ENCODE peak calls at places on chromosomes 2 and 18, in four cellular contexts. U is right lobe of liver, N is MG63, L is ovary. R is an unnamed sample. For H3K9me3, the result is how much of the 10 kb centered on the place peaks cover.

GRCh38 chr2:176391020-176391419 is 121.8 kb downstream of the MTX2 start:
- DNase-seq in U (no peak), L (no peak), N (no peak), R (no peak)

GRCh38 chr2:119421731-119422130 is 9.9 kb upstream of the TMEM37 start:
- DNase-seq in U (no peak), N (no peak), L (no peak), R (no peak)

GRCh38 chr2:63899639-63900038 is 57.9 kb downstream of the UGP2 start:
- DNase-seq in U (no peak), N (no peak), L (no peak), R (no peak)

GRCh38 chr2:39741871-39742270 is 37.2 kb downstream of the THUMPD2 start:
- DNase-seq in N (no peak), L (no peak), U (no peak), R (no peak)

GRCh38 chr2:224561234-224562005 is 23.7 kb downstream of the CUL3 start:
- DNase-seq in U (no peak), N (no peak), L (no peak), R (no peak)

GRCh38 chr18:9735238-9735637 is 27.1 kb downstream of the RAB31 start:
- DNase-seq in N (no peak), L (no peak), U (peak), R (peak)

GRCh38 chr2:55051026-55051866 is 995 bp upstream of the RTN4 start:
- DNase-seq in U (no peak), N (peak), L (peak), R (peak)

GRCh38 chr2:180524458-180524857 is 455.9 kb upstream of the UBE2E3 start:
- DNase-seq in L (no peak), N (peak), U (no peak), R (no peak)

GRCh38 chr2:69980408-69980807 is 19.0 kb upstream of the ASPRV1 start:
- DNase-seq in N (no peak), U (no peak), L (no peak), R (no peak)

GRCh38 chr2:189175869-189176431 is 3.6 kb downstream of the COL5A2 start:
- DNase-seq in L (no peak), N (no peak), U (no peak), R (no peak)

GRCh38 chr2:170165129-170165528 is 12.8 kb upstream of the MYO3B start:
- DNase-seq in N (no peak), L (no peak), U (no peak), R (no peak)

GRCh38 chr2:143617803-143618415 is 488.7 kb downstream of the ARHGAP15 start:
- DNase-seq in N (no peak), U (no peak), L (no peak), R (no peak)

GRCh38 chr2:241300000-241300399 is 15.5 kb downstream of the HDLBP start:
- DNase-seq in N (no peak), U (no peak), L (no peak), R (no peak)

GRCh38 chr2:118830121-118830520 is 17.3 kb downstream of the EN1 start:
- DNase-seq in N (no peak), U (no peak), L (no peak), R (no peak)

GRCh38 chr2:102051659-102052366 is 60.1 kb downstream of the IL1R2 start:
- DNase-seq in L (no peak), U (no peak), N (peak), R (no peak)

GRCh38 chr2:65064728-65065552 is 8.7 kb downstream of the CEP68 start:
- DNase-seq in L (peak), U (no peak), N (peak), R (peak)

GRCh38 chr2:2159336-2159735 is 171.7 kb downstream of the MYT1L start:
- DNase-seq in L (no peak), N (no peak), U (no peak), R (no peak)

GRCh38 chr2:2158176-2158826 is 172.8 kb downstream of the MYT1L start:
- DNase-seq in L (no peak), N (no peak), U (no peak), R (no peak)

GRCh38 chr2:2158915-2159314 is 172.2 kb downstream of the MYT1L start:
- DNase-seq in L (no peak), U (no peak), N (no peak), R (no peak)

GRCh38 chr2:2156881-2157280 is 174.2 kb downstream of the MYT1L start:
- DNase-seq in L (no peak), N (no peak), U (no peak), R (no peak)

DNA sequence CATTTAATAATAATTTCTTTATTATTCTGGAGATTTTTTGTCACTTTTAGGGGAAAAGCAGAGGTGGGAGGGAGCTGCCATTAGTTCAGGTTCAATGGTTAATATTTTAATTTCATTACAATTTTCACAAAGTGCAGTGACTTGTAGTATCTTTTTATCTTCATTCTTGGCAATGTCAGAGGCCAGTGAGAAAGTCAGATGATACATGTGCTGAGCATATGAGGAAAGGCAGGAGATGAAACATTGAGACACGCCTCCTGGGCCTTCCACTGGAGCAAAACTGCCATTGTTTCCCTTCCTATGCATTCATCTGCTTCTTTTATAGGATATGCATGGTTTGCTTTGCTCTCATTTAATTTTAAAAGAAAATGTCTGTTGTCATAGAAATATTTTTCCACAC is 173.7 kb downstream of the MYT1L start:
- DNase-seq in L (no peak), U (no peak), N (no peak), R (no peak)
- H3K9me3 ChIP-seq in L (under half), U (under half), N (under half), R (under half)

GRCh38 chr2:168500516-168500915 is 44.4 kb downstream of the CERS6 start:
- DNase-seq in U (no peak), N (no peak), L (no peak), R (no peak)

GRCh38 chr2:168504323-168504722 is 48.3 kb downstream of the CERS6 start:
- DNase-seq in L (no peak), U (no peak), N (no peak), R (no peak)

GRCh38 chr2:168499500-168499899 is 43.4 kb downstream of the CERS6 start:
- DNase-seq in L (no peak), N (no peak), U (no peak), R (no peak)

GRCh38 chr2:168501456-168502065 is 45.5 kb downstream of the CERS6 start:
- DNase-seq in U (no peak), N (no peak), L (no peak), R (no peak)
- H3K9me3 ChIP-seq in U (under half), N (under half), L (under half), R (under half)

DNA sequence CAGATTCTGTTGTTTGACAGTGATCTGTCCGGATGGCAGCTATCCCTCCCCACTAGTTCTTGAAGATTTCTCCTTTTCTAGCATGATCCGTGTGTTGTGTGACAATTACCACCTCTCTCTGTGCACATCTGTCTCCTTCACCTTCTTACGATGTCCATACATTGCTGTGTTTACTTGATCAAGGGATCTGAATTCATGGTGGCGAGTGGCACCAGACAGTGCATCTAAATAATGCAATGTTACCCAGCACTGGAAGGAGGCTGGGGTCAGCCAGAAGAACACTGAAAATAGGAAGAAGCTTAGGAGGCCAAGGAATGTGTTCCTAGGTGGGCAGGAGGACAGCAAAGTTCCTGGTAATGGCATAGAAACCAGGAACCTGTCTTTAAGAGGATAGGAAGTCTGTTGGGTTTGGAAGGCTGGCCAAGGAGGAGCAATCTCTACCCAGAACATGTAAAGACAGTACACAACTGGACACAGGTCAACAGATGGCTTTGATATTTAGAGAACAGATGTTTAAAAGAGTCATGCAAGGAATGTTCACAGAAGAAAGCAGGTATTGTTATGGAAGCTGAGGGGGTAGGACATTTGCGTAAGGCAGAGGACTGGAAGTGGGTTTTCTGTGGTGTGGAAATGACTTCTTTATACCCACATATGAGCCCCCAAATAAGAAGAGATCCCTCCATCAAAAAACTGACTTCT is 126.4 kb downstream of the HRH4 start:
- DNase-seq in U (no peak), N (no peak), L (no peak), R (no peak)
- H3K9me3 ChIP-seq in U (under half), N (under half), L (under half), R (under half)

DNA sequence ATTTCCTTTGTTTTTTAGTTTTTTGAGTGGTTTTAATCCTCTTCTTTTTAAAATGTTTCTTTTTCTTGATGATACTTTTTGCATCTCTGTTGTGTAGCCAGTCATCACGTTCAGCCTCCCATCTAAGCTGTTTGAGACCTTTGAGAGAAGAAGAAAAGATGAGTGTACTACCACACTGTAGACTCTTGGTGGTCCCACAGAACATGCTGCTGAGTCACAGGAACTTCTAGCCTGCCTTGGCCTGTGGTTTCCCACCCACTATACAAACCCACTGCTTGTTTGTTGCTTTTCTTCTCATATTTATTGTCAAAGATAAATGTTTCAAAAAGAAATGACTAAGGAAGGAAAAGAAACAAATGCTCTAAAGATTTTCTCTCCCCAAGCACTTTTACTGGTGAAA is 5.5 kb downstream of the CEBPZOS start:
- DNase-seq in U (no peak), N (no peak), L (no peak), R (no peak)
- H3K9me3 ChIP-seq in U (under half), N (under half), L (under half), R (under half)

DNA sequence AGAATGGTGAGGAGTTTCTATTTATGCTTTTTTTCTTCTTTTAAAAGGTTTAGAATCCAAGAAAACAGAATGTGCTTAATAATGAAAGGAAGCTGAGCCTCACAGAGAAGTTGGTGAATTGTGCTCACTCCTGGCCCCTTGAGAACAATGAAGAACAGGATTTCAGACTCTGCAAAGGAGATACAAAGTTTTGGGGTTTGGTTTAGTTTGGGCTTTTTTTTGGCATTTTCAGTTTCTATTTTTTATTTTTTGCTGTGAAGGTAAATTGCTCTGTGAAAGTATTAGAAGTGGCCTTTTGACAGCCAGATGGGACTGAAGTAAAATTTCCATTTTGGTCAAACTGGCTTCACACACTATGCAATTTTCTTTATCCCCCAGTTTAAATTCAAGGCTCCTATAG is 247.3 kb upstream of the GYPC start:
- DNase-seq in L (no peak), N (no peak), U (no peak), R (no peak)
- H3K9me3 ChIP-seq in L (under half), N (under half), U (under half), R (under half)

DNA sequence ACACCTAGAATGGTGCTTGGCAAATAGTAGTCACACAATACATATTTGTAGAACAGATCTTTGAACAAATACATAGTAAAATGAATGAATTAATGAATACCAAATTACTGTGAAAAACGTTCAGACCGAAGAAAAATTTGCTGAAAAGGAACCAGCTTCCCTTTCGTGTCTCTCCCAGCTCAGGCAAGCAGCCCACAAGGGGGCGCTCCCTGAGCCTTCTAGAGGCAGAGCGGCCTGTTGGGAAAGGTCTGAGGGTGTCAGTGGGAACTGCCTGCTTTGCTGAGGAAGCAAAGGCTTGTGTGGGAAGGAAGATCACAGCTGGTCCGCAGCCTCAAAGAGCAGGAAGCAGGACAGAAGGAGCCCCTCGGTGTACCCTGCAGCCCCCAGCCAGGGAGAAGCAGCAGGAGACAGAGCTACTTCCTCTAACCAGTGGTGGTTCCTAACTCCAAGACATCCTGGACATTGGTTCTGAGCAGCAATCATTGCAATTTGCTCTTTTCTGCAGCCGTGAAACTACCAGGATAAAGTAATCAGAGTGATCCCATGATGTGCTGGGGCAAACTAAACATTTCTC is 231.1 kb downstream of the ANKRD30B start:
- DNase-seq in N (peak), L (no peak), U (no peak), R (peak)
- H3K9me3 ChIP-seq in N (under half), L (under half), U (under half), R (under half)

GRCh38 chr2:31696068-31696467 is 115.3 kb upstream of the SRD5A2 start:
- DNase-seq in N (no peak), L (no peak), U (no peak), R (no peak)
- H3K9me3 ChIP-seq in N (under half), L (under half), U (under half), R (half or more)

DNA sequence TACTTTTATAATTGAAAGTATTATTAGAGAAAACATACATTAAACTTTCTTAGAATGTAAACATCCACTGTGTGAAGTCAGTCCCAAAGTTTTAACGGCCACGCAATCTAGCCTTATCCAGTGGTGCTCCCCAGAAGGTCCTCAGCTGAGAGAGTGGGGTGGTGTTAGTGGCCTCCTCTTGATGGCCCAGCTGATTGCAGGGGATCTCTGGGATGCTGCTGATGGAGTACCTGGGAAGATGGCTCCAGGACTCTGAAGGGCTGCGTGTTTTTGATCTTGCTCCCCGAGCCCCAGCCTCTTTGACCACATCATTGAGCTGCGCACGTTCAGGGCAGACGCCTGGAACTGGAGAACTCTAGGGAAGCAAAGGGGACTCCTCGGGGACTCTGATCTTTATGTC is 181.4 kb downstream of the FAM210A start:
- DNase-seq in U (no peak), L (no peak), N (no peak), R (peak)
- H3K9me3 ChIP-seq in U (under half), L (under half), N (under half), R (under half)

DNA sequence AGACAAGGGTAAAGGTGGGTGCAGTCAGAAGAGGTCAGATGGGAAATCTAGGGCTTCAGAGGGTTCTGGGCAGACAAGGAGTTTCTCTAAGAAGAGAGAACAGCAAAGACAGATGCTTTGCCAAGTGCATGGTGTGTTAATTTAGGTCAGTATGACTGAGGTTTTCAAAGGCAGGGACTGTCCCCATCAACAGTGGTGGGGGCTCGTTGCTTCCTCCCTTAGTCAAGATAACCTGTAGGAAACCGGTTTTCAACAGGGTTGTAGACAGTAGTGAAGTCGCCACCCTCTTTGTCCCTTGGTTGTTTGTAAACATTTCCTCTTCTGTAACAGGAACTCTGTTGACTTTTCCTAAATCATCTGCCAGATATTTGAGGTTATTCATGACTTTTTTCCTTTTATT is 11.6 kb downstream of the RAB12 start:
- DNase-seq in N (no peak), L (no peak), U (no peak), R (no peak)
- H3K9me3 ChIP-seq in N (under half), L (under half), U (under half), R (under half)

GRCh38 chr2:197669077-197669476 is 6.3 kb downstream of the RFTN2 start:
- DNase-seq in L (no peak), N (no peak), U (no peak), R (no peak)

GRCh38 chr2:197661626-197662025 is 13.8 kb downstream of the RFTN2 start:
- DNase-seq in N (no peak), U (no peak), L (no peak), R (no peak)

GRCh38 chr2:197668296-197668695 is 7.1 kb downstream of the RFTN2 start:
- DNase-seq in L (no peak), N (no peak), U (no peak), R (no peak)

DNA sequence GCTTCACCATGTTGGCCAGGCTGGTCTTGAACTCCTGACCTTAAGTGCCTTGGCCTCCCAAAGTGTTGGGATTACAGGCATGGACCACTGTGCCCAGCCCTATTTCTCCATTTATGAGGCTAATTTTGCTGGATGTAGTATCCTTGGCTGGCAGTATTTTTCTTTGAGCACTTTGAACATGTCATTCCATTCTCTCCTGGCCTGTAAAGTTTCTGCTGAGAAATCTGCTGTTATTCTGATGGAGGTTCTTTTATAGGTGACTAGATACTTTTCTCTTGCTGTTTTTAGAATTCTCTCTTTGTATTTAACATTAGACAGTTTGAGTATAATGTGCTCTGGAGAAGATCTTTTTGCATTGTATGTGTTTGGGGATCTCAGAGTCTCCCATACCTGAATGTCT is 9.1 kb downstream of the RFTN2 start:
- DNase-seq in N (no peak), L (no peak), U (no peak), R (no peak)
- H3K9me3 ChIP-seq in N (under half), L (under half), U (under half), R (under half)